ENCODE peak calls at places on chromosomes 5 and 9, in nine cellular contexts. J is tibial nerve, Z is GM23338, C is cardiac muscle cell, I is breast epithelium, U is MM.1S, P is fibroblast of lung, M is neural progenitor cell, W is endothelial cell of umbilical vein. X is an unnamed sample. For H3K27me3, the result is how much of the 10 kb centered on the place peaks cover.

GRCh38 chr5:134510970-134511795 is 14.3 kb upstream of the JADE2 start:
- DNase-seq in Z (peak), I (peak), M (no peak), W (peak), U (no peak), P (no peak), J (no peak), C (peak), X (no peak)

GRCh38 chr5:120479066-120479465 is 15.0 kb downstream of the PRR16 start:
- DNase-seq in I (no peak), J (no peak), Z (no peak), U (no peak), P (peak), C (peak), W (no peak), M (no peak), X (no peak)

GRCh38 chr9:110969971-110970381 is 68.3 kb downstream of the LPAR1 start:
- DNase-seq in U (no peak), I (no peak), M (no peak), Z (no peak), W (no peak), J (no peak), P (peak), C (peak), X (no peak)

GRCh38 chr5:135437796-135438560 is 9.2 kb downstream of the DCANP1 start:
- DNase-seq in C (peak), M (no peak), J (no peak), U (no peak), P (peak), Z (no peak), I (no peak), W (no peak), X (peak)

GRCh38 chr5:128163991-128164390 is 80.4 kb downstream of the SLC12A2 start:
- DNase-seq in U (no peak), J (no peak), P (peak), M (no peak), I (no peak), C (no peak), Z (no peak), W (peak), X (no peak)

GRCh38 chr5:150589791-150590601 is 50.5 kb upstream of the SYNPO start:
- DNase-seq in W (peak), U (no peak), J (peak), M (peak), P (peak), I (peak), Z (peak), C (peak), X (peak)

GRCh38 chr5:53389093-53389492 is 91.3 kb upstream of the FST start:
- DNase-seq in P (no peak), J (no peak), I (no peak), U (no peak), M (no peak), C (no peak), Z (no peak), W (no peak), X (no peak)

GRCh38 chr5:57117601-57118000 is 56.3 kb upstream of the GPBP1 start:
- DNase-seq in U (peak), P (no peak), M (no peak), Z (no peak), W (no peak), I (no peak), J (no peak), C (no peak), X (no peak)

GRCh38 chr9:124716795-124717194 is 54.3 kb downstream of the NR6A1 start:
- DNase-seq in M (no peak), J (no peak), Z (no peak), P (peak), I (no peak), W (no peak), U (no peak), C (no peak), X (no peak)

GRCh38 chr9:110979636-110980035 is 58.6 kb downstream of the LPAR1 start:
- DNase-seq in M (no peak), P (no peak), C (peak), J (no peak), W (peak), I (no peak), Z (no peak), U (no peak), X (no peak)

GRCh38 chr5:146007973-146008372 is 71.6 kb downstream of the SH3RF2 start:
- DNase-seq in U (no peak), J (no peak), M (no peak), C (no peak), W (no peak), Z (no peak), I (no peak), P (no peak), X (no peak)

GRCh38 chr5:181070523-181070922 is 30.5 kb downstream of the BTNL9 start:
- DNase-seq in J (no peak), Z (peak), W (no peak), C (no peak), P (no peak), I (no peak), M (no peak), U (no peak), X (no peak)

GRCh38 chr5:181186022-181186421 is 19.0 kb downstream of the TRIM7 start:
- DNase-seq in P (no peak), M (no peak), I (no peak), W (no peak), J (no peak), Z (no peak), C (no peak), U (no peak), X (no peak)

GRCh38 chr9:27655454-27655853 is 82.2 kb upstream of the C9orf72 start:
- DNase-seq in U (no peak), J (no peak), Z (no peak), I (no peak), M (no peak), P (no peak), W (no peak), C (no peak), X (no peak)

GRCh38 chr5:40477856-40478546 is 201.7 kb upstream of the PTGER4 start:
- DNase-seq in P (peak), C (no peak), J (no peak), Z (no peak), M (no peak), W (no peak), I (peak), U (no peak), X (no peak)

GRCh38 chr5:132059043-132059695 is 1.3 kb upstream of the IL3 start:
- DNase-seq in P (no peak), W (no peak), Z (no peak), C (no peak), J (no peak), I (no peak), U (no peak), M (no peak), X (no peak)

GRCh38 chr9:134898319-134898718 is 17.7 kb downstream of the FCN2 start:
- DNase-seq in M (no peak), I (no peak), U (no peak), J (no peak), P (no peak), C (no peak), W (no peak), Z (no peak), X (no peak)

GRCh38 chr5:74631088-74631960 is 9.2 kb downstream of the ENC1 start:
- DNase-seq in C (peak), I (no peak), M (peak), P (peak), U (no peak), Z (peak), J (no peak), W (peak), X (no peak)

GRCh38 chr9:91141407-91141973 is 220.2 kb downstream of the AUH start:
- DNase-seq in J (no peak), I (no peak), U (no peak), Z (no peak), W (no peak), M (no peak), C (no peak), P (no peak), X (no peak)

GRCh38 chr9:81609782-81610738 is 79.3 kb downstream of the TLE1 start:
- DNase-seq in C (peak), U (no peak), I (no peak), W (no peak), M (no peak), Z (no peak), J (no peak), P (no peak), X (no peak)

GRCh38 chr5:178866946-178867345 is 7.2 kb downstream of the ZNF354B start:
- DNase-seq in M (no peak), W (no peak), P (no peak), C (peak), I (no peak), J (no peak), U (no peak), Z (no peak), X (no peak)

GRCh38 chr5:65017636-65018035 is 248.9 kb downstream of the CWC27 start:
- DNase-seq in J (no peak), Z (no peak), C (peak), I (no peak), W (no peak), U (no peak), P (no peak), M (no peak), X (no peak)

GRCh38 chr5:40853632-40854192 is 12.5 kb downstream of the CARD6 start:
- DNase-seq in Z (no peak), U (no peak), W (no peak), M (no peak), I (no peak), J (no peak), C (no peak), P (no peak), X (no peak)

GRCh38 chr5:2017540-2018389 is 135.0 kb upstream of the IRX4 start:
- DNase-seq in M (peak), P (peak), W (peak), C (peak), J (no peak), I (no peak), U (peak), Z (peak), X (no peak)

GRCh38 chr9:116547729-116548426 is 139.2 kb upstream of the TRIM32 start:
- DNase-seq in U (no peak), Z (peak), C (no peak), I (no peak), P (no peak), J (no peak), M (no peak), W (no peak), X (no peak)

DNA sequence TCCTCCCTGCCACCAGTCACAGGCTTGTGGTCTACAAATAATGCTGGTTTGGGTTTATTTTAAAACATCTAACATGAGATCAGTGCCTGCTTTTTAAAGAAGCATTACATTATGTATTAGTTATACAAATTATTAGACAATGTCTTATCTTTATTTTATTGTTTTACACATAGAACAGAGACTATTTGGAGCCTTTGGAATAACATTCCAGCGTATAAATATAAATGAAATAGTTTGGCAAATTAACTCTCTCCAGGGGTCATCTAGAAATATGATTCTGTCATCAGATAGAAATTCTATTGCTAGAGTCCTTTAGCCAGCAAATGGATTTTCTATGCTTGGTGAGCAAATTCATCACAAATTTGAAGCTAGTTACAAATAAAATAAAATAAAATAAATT is 22.5 kb downstream of the MAP1B start:
- DNase-seq in J (no peak), C (no peak), Z (no peak), W (no peak), P (peak), I (no peak), U (no peak), M (no peak), X (no peak)
- TF ChIP-seq CTCF in J (no peak), C (no peak), Z (no peak), W (no peak), P (no peak), I (no peak), U (no peak), M (no peak), X (no peak)

GRCh38 chr5:77326986-77327734 is 116.7 kb downstream of the PDE8B start:
- DNase-seq in C (no peak), J (no peak), W (no peak), I (no peak), Z (no peak), M (no peak), P (no peak), U (no peak), X (no peak)
- H3K27me3 ChIP-seq in C (under half), J (under half), W (under half), I (under half), Z (under half), M (under half), P (under half), U (under half), X (under half)

GRCh38 chr9:121819511-121820231 is 168.2 kb downstream of the DAB2IP start:
- DNase-seq in P (peak), J (no peak), C (peak), U (no peak), I (no peak), W (peak), M (peak), Z (peak), X (no peak)
- H3K4me3 ChIP-seq in P (no peak), J (no peak), C (no peak), U (no peak), I (peak), W (no peak), M (peak), Z (peak), X (no peak)

DNA sequence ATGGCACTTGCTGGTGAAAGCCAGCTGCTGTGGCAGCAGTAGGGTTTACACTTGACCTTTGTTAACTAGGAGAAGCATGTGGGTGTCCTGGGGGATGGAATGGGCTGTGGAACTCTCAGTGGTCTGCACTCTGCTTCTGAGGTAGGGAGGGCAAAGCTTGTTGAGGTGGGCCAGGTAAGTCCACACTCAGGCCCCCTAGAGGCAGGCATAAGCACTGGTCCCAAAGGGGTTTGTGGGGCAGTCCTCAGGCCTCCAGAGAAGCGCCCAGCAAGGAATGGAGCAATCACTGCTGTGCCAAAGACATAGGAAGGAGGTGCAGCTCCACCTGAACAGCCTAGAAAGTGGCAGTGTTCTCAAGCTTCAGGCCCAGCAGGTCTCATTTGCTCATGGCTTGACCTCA is 34.7 kb downstream of the INSL4 start:
- DNase-seq in W (no peak), P (no peak), I (no peak), J (no peak), U (no peak), M (peak), C (no peak), Z (peak), X (no peak)
- TF ChIP-seq CTCF in W (no peak), P (no peak), I (no peak), J (no peak), U (peak), M (peak), C (no peak), Z (peak), X (no peak)

GRCh38 chr9:130332384-130332926 is 66.9 kb downstream of the HMCN2 start:
- DNase-seq in M (no peak), P (no peak), I (no peak), U (no peak), Z (no peak), C (no peak), W (no peak), J (no peak), X (no peak)
- H3K27me3 ChIP-seq in M (under half), P (under half), I (under half), U (half or more), Z (under half), C (under half), W (under half), J (under half), X (under half)

GRCh38 chr5:68257207-68257606 is 41.7 kb downstream of the PIK3R1 start:
- DNase-seq in C (no peak), W (no peak), I (no peak), M (no peak), P (no peak), U (no peak), J (no peak), Z (no peak), X (no peak)
- H3K4me3 ChIP-seq in C (no peak), W (no peak), I (no peak), M (no peak), P (no peak), U (no peak), J (no peak), Z (no peak), X (no peak)

GRCh38 chr5:141883184-141883947 is 5.2 kb upstream of the PCDH1 start:
- DNase-seq in M (peak), P (peak), U (no peak), J (no peak), Z (peak), C (peak), W (peak), I (no peak), X (peak)

GRCh38 chr5:141883948-141884318 is 5.7 kb upstream of the PCDH1 start:
- DNase-seq in Z (no peak), J (no peak), M (no peak), P (no peak), I (no peak), W (no peak), C (no peak), U (no peak), X (no peak)

GRCh38 chr5:141881886-141882285 is 3.7 kb upstream of the PCDH1 start:
- DNase-seq in C (no peak), P (no peak), Z (peak), U (no peak), W (no peak), J (no peak), M (peak), I (no peak), X (no peak)

GRCh38 chr5:141880961-141881801 is 3.0 kb upstream of the PCDH1 start:
- DNase-seq in U (peak), J (no peak), Z (peak), P (no peak), I (no peak), M (peak), W (no peak), C (no peak), X (no peak)

DNA sequence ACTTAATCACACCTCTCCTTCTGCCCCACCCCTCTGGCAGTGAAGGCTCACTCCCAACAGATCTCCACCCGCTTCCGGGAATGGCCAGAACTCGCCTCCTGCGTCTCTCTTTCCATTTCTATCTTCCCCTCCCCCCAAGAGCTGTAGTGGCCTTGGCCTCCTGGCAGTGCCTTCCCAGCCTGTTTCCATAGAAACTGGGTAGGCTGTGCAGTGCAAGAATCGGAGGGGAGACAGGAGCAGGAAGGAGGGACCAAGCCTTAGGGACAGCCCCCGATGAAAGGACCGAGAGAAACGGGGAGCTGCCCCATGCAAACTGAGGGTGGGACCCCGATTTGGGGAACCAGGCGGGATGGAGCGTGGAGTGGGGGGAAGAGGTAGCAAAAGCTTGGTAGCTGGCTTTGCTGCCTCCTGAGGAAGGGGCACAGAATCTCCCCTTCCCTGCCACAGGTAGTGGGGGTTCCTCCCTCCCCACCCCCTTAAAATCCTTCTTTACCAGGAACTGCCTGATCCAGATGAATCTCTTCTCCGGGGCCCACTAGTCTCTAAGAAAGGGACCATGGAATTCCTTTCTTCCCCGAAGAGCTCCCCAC is 4.5 kb upstream of the PCDH1 start:
- DNase-seq in I (no peak), U (no peak), M (peak), P (no peak), W (no peak), C (no peak), Z (peak), J (no peak), X (no peak)
- TF ChIP-seq CTCF in I (no peak), U (no peak), M (no peak), P (no peak), W (no peak), C (no peak), Z (no peak), J (no peak), X (no peak)